ENCODE peak calls at places on chromosomes 4 and X, in four cellular contexts. One of them, this sample, is unnamed.

GRCh38 chr4:185512516-185512915 is 22.8 kb downstream of the PDLIM3 start:
- DNase-seq in uterus: no peak
- DNase-seq in EH: peak; percentile 33
- DNase-seq in COLO829: peak; percentile 35
- DNase-seq in this sample: no peak

GRCh38 chr4:61427818-61428495 is 227.8 kb downstream of the ADGRL3 start:
- DNase-seq in uterus: no peak
- DNase-seq in COLO829: no peak
- DNase-seq in EH: no peak
- DNase-seq in this sample: no peak

GRCh38 chrX:32443841-32444240 is 767.5 kb downstream of the DMD start:
- DNase-seq in uterus: no peak
- DNase-seq in COLO829: no peak
- DNase-seq in EH: no peak
- DNase-seq in this sample: no peak

GRCh38 chr4:4384837-4385236 is 2.1 kb upstream of the NSG1 start:
- DNase-seq in COLO829: peak; percentile 35
- DNase-seq in EH: peak; percentile 22
- DNase-seq in uterus: no peak
- DNase-seq in this sample: no peak

GRCh38 chr4:52848255-52848654 is 13.9 kb upstream of the RASL11B start:
- DNase-seq in COLO829: no peak
- DNase-seq in uterus: no peak
- DNase-seq in EH: no peak
- DNase-seq in this sample: no peak

GRCh38 chr4:109207060-109207459 is 95.4 kb downstream of the COL25A1 start:
- DNase-seq in EH: peak; percentile 43
- DNase-seq in uterus: no peak
- DNase-seq in COLO829: peak; percentile 83
- DNase-seq in this sample: no peak

GRCh38 chr4:86401826-86402225 is 42.0 kb upstream of the MAPK10 start:
- DNase-seq in uterus: no peak
- DNase-seq in EH: no peak
- DNase-seq in COLO829: no peak
- DNase-seq in this sample: no peak

GRCh38 chrX:53714580-53715335 is 28.2 kb upstream of the HUWE1 start:
- DNase-seq in uterus: no peak
- DNase-seq in COLO829: no peak
- DNase-seq in EH: peak; percentile 14
- DNase-seq in this sample: no peak

GRCh38 chr4:168648929-168649328 is 152.1 kb downstream of the PALLD start:
- DNase-seq in uterus: no peak
- DNase-seq in COLO829: no peak
- DNase-seq in EH: peak; percentile 75
- DNase-seq in this sample: no peak

GRCh38 chrX:96052078-96052477 is 632.6 kb upstream of the DIAPH2 start:
- DNase-seq in COLO829: no peak
- DNase-seq in uterus: no peak
- DNase-seq in EH: no peak
- DNase-seq in this sample: no peak

GRCh38 chrX:134727363-134727762 is 69.1 kb upstream of the PLAC1 start:
- DNase-seq in COLO829: no peak
- DNase-seq in uterus: no peak
- DNase-seq in EH: peak; percentile 13
- DNase-seq in this sample: no peak

GRCh38 chr4:100299441-100299840 is 109.2 kb upstream of the DDIT4L start:
- DNase-seq in uterus: no peak
- DNase-seq in COLO829: no peak
- DNase-seq in EH: no peak
- DNase-seq in this sample: no peak

GRCh38 chr4:136183513-136183912 is 1348.8 kb downstream of the PCDH18 start:
- DNase-seq in COLO829: no peak
- DNase-seq in EH: no peak
- DNase-seq in uterus: no peak
- DNase-seq in this sample: no peak

GRCh38 chr4:188956566-188956965 is 817.3 kb downstream of the TRIML1 start:
- DNase-seq in COLO829: no peak
- DNase-seq in EH: no peak
- DNase-seq in uterus: no peak
- DNase-seq in this sample: no peak

GRCh38 chrX:69031971-69032391 is 133.3 kb downstream of the PJA1 start:
- DNase-seq in EH: peak; percentile 6
- DNase-seq in COLO829: no peak
- DNase-seq in uterus: no peak
- DNase-seq in this sample: no peak

GRCh38 chr4:145735330-145735638 is 55.3 kb downstream of the C4orf51 start:
- DNase-seq in COLO829: peak; percentile 76
- DNase-seq in EH: peak; percentile 98
- DNase-seq in uterus: no peak
- DNase-seq in this sample: no peak

GRCh38 chrX:37378830-37379229 is 29.7 kb downstream of the PRRG1 start:
- DNase-seq in uterus: no peak
- DNase-seq in EH: no peak
- DNase-seq in COLO829: no peak
- DNase-seq in this sample: no peak

GRCh38 chrX:154542723-154543424 is 3.8 kb downstream of the G6PD start:
- DNase-seq in uterus: no peak
- DNase-seq in COLO829: no peak
- DNase-seq in EH: no peak
- DNase-seq in this sample: peak; percentile 73

GRCh38 chr4:116588783-116589182 is 496.6 kb downstream of the TRAM1L1 start:
- DNase-seq in COLO829: no peak
- DNase-seq in EH: no peak
- DNase-seq in uterus: no peak
- DNase-seq in this sample: no peak

GRCh38 chr4:8032381-8032780 is 92.7 kb upstream of the AFAP1 start:
- DNase-seq in COLO829: no peak
- DNase-seq in uterus: no peak
- DNase-seq in EH: no peak
- DNase-seq in this sample: no peak

GRCh38 chr4:128757712-128758111 is 51.8 kb upstream of the JADE1 start:
- DNase-seq in EH: peak; percentile 26
- DNase-seq in uterus: no peak
- DNase-seq in COLO829: no peak
- DNase-seq in this sample: peak; percentile 72

GRCh38 chr4:87732033-87732770 is 67.2 kb upstream of the IBSP start:
- DNase-seq in EH: peak; percentile 6
- DNase-seq in uterus: no peak
- DNase-seq in COLO829: no peak
- DNase-seq in this sample: no peak

This sample was measured in tibial artery.